ENCODE peak calls at places on chromosome 20, in four cellular contexts. One of them, this sample, is unnamed. For H3K9me3 and H3K27me3, the result is how much of the 10 kb centered on the place peaks cover.

GRCh38 chr20:25327521-25328235 is 63.0 kb downstream of the ABHD12 start:
- DNase-seq in neuronal stem cell: no peak
- DNase-seq in psoas muscle: no peak
- DNase-seq in HepG2: no peak
- DNase-seq in this sample: no peak

GRCh38 chr20:47784599-47785320 is 521 bp downstream of the SULF2 start:
- DNase-seq in psoas muscle: peak
- DNase-seq in HepG2: peak
- DNase-seq in neuronal stem cell: no peak
- DNase-seq in this sample: no peak

GRCh38 chr20:5864873-5865582 is 85.3 kb downstream of the TRMT6 start:
- DNase-seq in neuronal stem cell: no peak
- DNase-seq in psoas muscle: no peak
- DNase-seq in HepG2: no peak
- DNase-seq in this sample: no peak

GRCh38 chr20:37316116-37316774 is 26.8 kb downstream of the MANBAL start:
- DNase-seq in psoas muscle: no peak
- DNase-seq in neuronal stem cell: no peak
- DNase-seq in HepG2: no peak
- DNase-seq in this sample: peak

GRCh38 chr20:33282991-33283555 is at the start of gene BPIFB1:
- DNase-seq in psoas muscle: no peak
- DNase-seq in HepG2: peak
- DNase-seq in neuronal stem cell: no peak
- DNase-seq in this sample: no peak

GRCh38 chr20:34310481-34311117 is 7.4 kb upstream of the AHCY start:
- DNase-seq in psoas muscle: no peak
- DNase-seq in neuronal stem cell: no peak
- DNase-seq in HepG2: peak
- DNase-seq in this sample: no peak

GRCh38 chr20:48180637-48181036 is 395.4 kb upstream of the SULF2 start:
- DNase-seq in neuronal stem cell: no peak
- DNase-seq in HepG2: peak
- DNase-seq in psoas muscle: no peak
- DNase-seq in this sample: no peak

GRCh38 chr20:64050261-64051032 is 1.0 kb upstream of the SOX18 start:
- DNase-seq in HepG2: peak
- DNase-seq in neuronal stem cell: no peak
- DNase-seq in psoas muscle: no peak
- DNase-seq in this sample: no peak

GRCh38 chr20:22700387-22700786 is 116.0 kb upstream of the FOXA2 start:
- DNase-seq in HepG2: no peak
- DNase-seq in neuronal stem cell: no peak
- DNase-seq in psoas muscle: no peak
- DNase-seq in this sample: no peak

GRCh38 chr20:23399568-23400241 is 21.6 kb downstream of the NAPB start:
- DNase-seq in neuronal stem cell: no peak
- DNase-seq in HepG2: no peak
- DNase-seq in psoas muscle: no peak
- DNase-seq in this sample: no peak

GRCh38 chr20:35828434-35828833 is 56.6 kb downstream of the PHF20 start:
- DNase-seq in HepG2: no peak
- DNase-seq in neuronal stem cell: no peak
- DNase-seq in psoas muscle: peak
- DNase-seq in this sample: no peak

GRCh38 chr20:52242237-52243230 is 51.0 kb upstream of the ZFP64 start:
- DNase-seq in HepG2: no peak
- DNase-seq in psoas muscle: no peak
- DNase-seq in neuronal stem cell: no peak
- DNase-seq in this sample: no peak

GRCh38 chr20:1377341-1377871 is 15.4 kb downstream of the FKBP1A start:
- DNase-seq in psoas muscle: no peak
- DNase-seq in neuronal stem cell: no peak
- DNase-seq in HepG2: no peak
- DNase-seq in this sample: no peak

GRCh38 chr20:6086868-6087267 is 33.0 kb upstream of the LRRN4 start:
- DNase-seq in HepG2: no peak
- DNase-seq in psoas muscle: no peak
- DNase-seq in neuronal stem cell: no peak
- DNase-seq in this sample: no peak

GRCh38 chr20:38412877-38413577 is 22.1 kb downstream of the SNHG17 start:
- DNase-seq in psoas muscle: no peak
- DNase-seq in HepG2: no peak
- DNase-seq in neuronal stem cell: no peak
- DNase-seq in this sample: no peak

GRCh38 chr20:54015496-54015895 is 54.9 kb downstream of the BCAS1 start:
- DNase-seq in neuronal stem cell: no peak
- DNase-seq in HepG2: no peak
- DNase-seq in psoas muscle: no peak
- DNase-seq in this sample: no peak

GRCh38 chr20:40688129-40689099 is 622 bp downstream of the MAFB start:
- DNase-seq in neuronal stem cell: no peak
- DNase-seq in HepG2: no peak
- DNase-seq in psoas muscle: peak
- DNase-seq in this sample: no peak

GRCh38 chr20:53342429-53342828 is 251.2 kb downstream of the ZNF217 start:
- DNase-seq in psoas muscle: no peak
- DNase-seq in neuronal stem cell: no peak
- DNase-seq in HepG2: no peak
- DNase-seq in this sample: no peak

GRCh38 chr20:47358052-47358671 is 1.7 kb upstream of the ZMYND8 start:
- DNase-seq in neuronal stem cell: no peak
- DNase-seq in psoas muscle: peak
- DNase-seq in HepG2: peak
- DNase-seq in this sample: no peak

GRCh38 chr20:4026093-4026601 is 10.8 kb upstream of the RNF24 start:
- DNase-seq in HepG2: peak
- DNase-seq in neuronal stem cell: no peak
- DNase-seq in psoas muscle: no peak
- DNase-seq in this sample: peak

GRCh38 chr20:33878583-33878982 is 67.4 kb downstream of the CHMP4B start:
- DNase-seq in HepG2: no peak
- DNase-seq in psoas muscle: no peak
- DNase-seq in neuronal stem cell: no peak
- DNase-seq in this sample: no peak

GRCh38 chr20:44028341-44028715 is 113.7 kb downstream of the TOX2 start:
- DNase-seq in neuronal stem cell: no peak
- DNase-seq in HepG2: no peak
- DNase-seq in psoas muscle: no peak
- DNase-seq in this sample: no peak

GRCh38 chr20:32623667-32624157 is 38.6 kb upstream of the NOL4L start:
- DNase-seq in neuronal stem cell: no peak
- DNase-seq in psoas muscle: no peak
- DNase-seq in HepG2: no peak
- DNase-seq in this sample: no peak

GRCh38 chr20:63978319-63979220 is 872 bp downstream of the SAMD10 start:
- DNase-seq in HepG2: peak
- DNase-seq in neuronal stem cell: no peak
- DNase-seq in psoas muscle: peak
- DNase-seq in this sample: peak

GRCh38 chr20:45959956-45960630 is 11.9 kb downstream of the ZNF335 start:
- DNase-seq in psoas muscle: peak
- DNase-seq in neuronal stem cell: no peak
- DNase-seq in HepG2: no peak
- DNase-seq in this sample: no peak

GRCh38 chr20:8812818-8813217 is 256.1 kb upstream of the PLCB4 start:
- DNase-seq in HepG2: no peak
- DNase-seq in psoas muscle: no peak
- DNase-seq in neuronal stem cell: no peak
- DNase-seq in this sample: no peak

GRCh38 chr20:41664584-41664983 is 46.4 kb upstream of the CHD6 start:
- DNase-seq in neuronal stem cell: no peak
- DNase-seq in psoas muscle: no peak
- DNase-seq in HepG2: peak
- DNase-seq in this sample: no peak

GRCh38 chr20:4193053-4193452 is 177.7 kb upstream of the RNF24 start:
- DNase-seq in neuronal stem cell: no peak
- DNase-seq in HepG2: no peak
- DNase-seq in psoas muscle: no peak
- DNase-seq in this sample: no peak

GRCh38 chr20:19761853-19762252 is 3.8 kb downstream of the RIN2 start:
- DNase-seq in HepG2: no peak
- DNase-seq in psoas muscle: no peak
- DNase-seq in neuronal stem cell: no peak
- DNase-seq in this sample: no peak

GRCh38 chr20:16393836-16394235 is 179.4 kb downstream of the KIF16B start:
- DNase-seq in psoas muscle: no peak
- DNase-seq in neuronal stem cell: no peak
- DNase-seq in HepG2: no peak
- DNase-seq in this sample: no peak

GRCh38 chr20:59646487-59646886 is 42.1 kb downstream of the PHACTR3 start:
- DNase-seq in psoas muscle: no peak
- DNase-seq in HepG2: no peak
- DNase-seq in neuronal stem cell: no peak
- DNase-seq in this sample: no peak

GRCh38 chr20:59645316-59645715 is 41.0 kb downstream of the PHACTR3 start:
- DNase-seq in psoas muscle: no peak
- DNase-seq in neuronal stem cell: no peak
- DNase-seq in HepG2: no peak
- DNase-seq in this sample: no peak

GRCh38 chr20:59644371-59644939 is 40.1 kb downstream of the PHACTR3 start:
- DNase-seq in neuronal stem cell: no peak
- DNase-seq in psoas muscle: no peak
- DNase-seq in HepG2: no peak
- DNase-seq in this sample: no peak

GRCh38 chr20:59647271-59647670 is 42.9 kb downstream of the PHACTR3 start:
- DNase-seq in HepG2: no peak
- DNase-seq in neuronal stem cell: no peak
- DNase-seq in psoas muscle: no peak
- DNase-seq in this sample: no peak

GRCh38 chr20:59645761-59646171 is 41.4 kb downstream of the PHACTR3 start:
- DNase-seq in psoas muscle: no peak
- DNase-seq in HepG2: no peak
- DNase-seq in neuronal stem cell: no peak
- DNase-seq in this sample: no peak
- H3K9me3 ChIP-seq in psoas muscle: under half
- H3K9me3 ChIP-seq in HepG2: under half
- H3K9me3 ChIP-seq in neuronal stem cell: under half
- H3K9me3 ChIP-seq in this sample: under half

GRCh38 chr20:60966031-60966430 is 286.0 kb upstream of the CDH4 start:
- DNase-seq in neuronal stem cell: no peak
- DNase-seq in HepG2: no peak
- DNase-seq in psoas muscle: no peak
- DNase-seq in this sample: no peak
- H3K27me3 ChIP-seq in neuronal stem cell: under half
- H3K27me3 ChIP-seq in HepG2: under half
- H3K27me3 ChIP-seq in psoas muscle: under half
- H3K27me3 ChIP-seq in this sample: under half

DNA sequence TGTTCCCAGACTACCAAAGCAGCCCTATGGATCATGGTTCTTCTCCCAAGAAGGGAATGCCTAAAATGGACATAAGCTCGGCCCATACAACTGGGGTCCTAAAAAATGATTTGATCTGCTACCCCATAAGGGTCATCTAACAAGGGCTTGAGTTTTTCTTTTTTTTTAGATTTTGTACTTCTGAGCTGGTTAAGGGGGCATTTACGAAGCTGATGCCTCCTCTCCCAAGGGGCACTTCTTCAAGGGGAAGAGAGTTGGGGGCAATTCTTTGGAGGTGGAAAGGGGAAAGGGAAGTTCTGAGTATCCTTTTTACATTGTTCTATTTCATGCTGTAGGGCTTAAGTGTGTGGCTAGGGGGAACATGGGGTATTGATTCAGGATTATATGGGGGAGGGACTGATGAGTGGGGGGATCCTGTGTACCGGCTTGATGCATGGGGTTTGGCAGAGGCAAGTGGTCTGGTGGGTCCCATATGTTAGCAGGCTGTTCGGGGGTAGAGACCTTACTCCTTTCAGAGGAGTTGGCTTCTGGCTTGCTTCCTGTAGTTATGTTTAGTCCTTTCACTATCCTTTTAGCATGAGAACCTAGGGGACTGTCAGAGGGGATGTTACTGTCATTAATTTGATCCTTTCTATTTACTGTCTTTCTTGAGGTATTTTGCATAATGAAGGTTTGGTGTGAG is 8.1 kb upstream of the ZNFX1 start:
- DNase-seq in neuronal stem cell: no peak
- DNase-seq in psoas muscle: no peak
- DNase-seq in HepG2: no peak
- DNase-seq in this sample: no peak
- H3K9me3 ChIP-seq in neuronal stem cell: half or more
- H3K9me3 ChIP-seq in psoas muscle: under half
- H3K9me3 ChIP-seq in HepG2: under half
- H3K9me3 ChIP-seq in this sample: under half

GRCh38 chr20:21699216-21699508 is 6.3 kb upstream of the PAX1 start:
- DNase-seq in HepG2: no peak
- DNase-seq in neuronal stem cell: no peak
- DNase-seq in psoas muscle: no peak
- DNase-seq in this sample: no peak
- H3K27me3 ChIP-seq in HepG2: half or more
- H3K27me3 ChIP-seq in neuronal stem cell: half or more
- H3K27me3 ChIP-seq in psoas muscle: half or more
- H3K27me3 ChIP-seq in this sample: under half

GRCh38 chr20:62039738-62040137 is 25.9 kb downstream of the TAF4 start:
- DNase-seq in HepG2: no peak
- DNase-seq in neuronal stem cell: no peak
- DNase-seq in psoas muscle: no peak
- DNase-seq in this sample: no peak
- H3K9me3 ChIP-seq in HepG2: under half
- H3K9me3 ChIP-seq in neuronal stem cell: under half
- H3K9me3 ChIP-seq in psoas muscle: under half
- H3K9me3 ChIP-seq in this sample: under half

DNA sequence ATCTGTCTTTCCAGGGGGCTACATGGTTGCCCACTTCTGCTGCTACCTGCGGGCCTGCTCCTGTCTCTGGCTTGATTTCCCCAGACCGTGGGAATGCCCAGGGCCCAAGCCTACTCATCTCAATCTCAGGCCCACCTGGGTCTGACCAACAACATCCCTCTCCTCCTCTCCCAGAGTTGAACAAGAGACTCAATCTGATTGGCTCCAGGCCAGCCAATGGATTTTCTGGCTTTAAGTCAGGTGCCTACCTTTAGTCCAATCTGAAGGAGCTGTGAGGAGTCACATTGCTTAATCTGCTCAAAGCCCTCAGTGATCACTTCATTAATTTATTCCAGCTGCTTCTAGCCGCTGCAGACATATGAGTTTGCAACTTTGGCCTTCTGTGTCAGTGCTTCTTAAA is 162.4 kb upstream of the KCNG1 start:
- DNase-seq in HepG2: no peak
- DNase-seq in neuronal stem cell: no peak
- DNase-seq in psoas muscle: no peak
- DNase-seq in this sample: no peak
- H3K27me3 ChIP-seq in HepG2: under half
- H3K27me3 ChIP-seq in neuronal stem cell: under half
- H3K27me3 ChIP-seq in psoas muscle: under half
- H3K27me3 ChIP-seq in this sample: under half

This sample was measured in CD8-positive, alpha-beta T cell.